ENCODE peak calls at places on chromosome 17, in ten cellular contexts. One of them, this sample, is unnamed. For H3K9me3 and H3K4me1, the result is how much of the 10 kb centered on the place peaks cover.

GRCh38 chr17:68435876-68436842 is 21.1 kb downstream of the WIPI1 start:
- DNase-seq in upper lobe of right lung: peak
- DNase-seq in heart left ventricle: peak
- DNase-seq in CD8-positive, alpha-beta T cell: peak
- DNase-seq in iPS DF 6.9: peak
- DNase-seq in mucosa of descending colon: peak
- DNase-seq in PC-9: peak
- DNase-seq in heart right ventricle: peak
- DNase-seq in cardiac muscle cell: peak
- DNase-seq in A549: peak
- DNase-seq in this sample: peak

GRCh38 chr17:60249517-60249826 is 99.7 kb downstream of the CA4 start:
- DNase-seq in heart left ventricle: no peak
- DNase-seq in heart right ventricle: no peak
- DNase-seq in CD8-positive, alpha-beta T cell: no peak
- DNase-seq in upper lobe of right lung: no peak
- DNase-seq in A549: no peak
- DNase-seq in iPS DF 6.9: no peak
- DNase-seq in PC-9: no peak
- DNase-seq in cardiac muscle cell: no peak
- DNase-seq in mucosa of descending colon: no peak
- DNase-seq in this sample: no peak

GRCh38 chr17:72240333-72240732 is 119.5 kb downstream of the SOX9 start:
- DNase-seq in heart right ventricle: no peak
- DNase-seq in heart left ventricle: no peak
- DNase-seq in A549: no peak
- DNase-seq in cardiac muscle cell: no peak
- DNase-seq in iPS DF 6.9: no peak
- DNase-seq in CD8-positive, alpha-beta T cell: no peak
- DNase-seq in upper lobe of right lung: no peak
- DNase-seq in PC-9: no peak
- DNase-seq in mucosa of descending colon: no peak
- DNase-seq in this sample: no peak

GRCh38 chr17:58375216-58375615 is 23.2 kb upstream of the SUPT4H1 start:
- DNase-seq in CD8-positive, alpha-beta T cell: no peak
- DNase-seq in cardiac muscle cell: no peak
- DNase-seq in A549: no peak
- DNase-seq in iPS DF 6.9: no peak
- DNase-seq in heart left ventricle: no peak
- DNase-seq in upper lobe of right lung: no peak
- DNase-seq in mucosa of descending colon: no peak
- DNase-seq in heart right ventricle: no peak
- DNase-seq in PC-9: no peak
- DNase-seq in this sample: no peak

GRCh38 chr17:76008630-76009425 is 8.2 kb downstream of the CDK3 start:
- DNase-seq in upper lobe of right lung: no peak
- DNase-seq in A549: no peak
- DNase-seq in heart left ventricle: no peak
- DNase-seq in PC-9: no peak
- DNase-seq in CD8-positive, alpha-beta T cell: no peak
- DNase-seq in cardiac muscle cell: no peak
- DNase-seq in iPS DF 6.9: no peak
- DNase-seq in mucosa of descending colon: no peak
- DNase-seq in heart right ventricle: no peak
- DNase-seq in this sample: no peak

GRCh38 chr17:81870155-81870977 is 771 bp downstream of the ARHGDIA start:
- DNase-seq in CD8-positive, alpha-beta T cell: peak
- DNase-seq in iPS DF 6.9: no peak
- DNase-seq in PC-9: peak
- DNase-seq in heart right ventricle: peak
- DNase-seq in mucosa of descending colon: peak
- DNase-seq in upper lobe of right lung: peak
- DNase-seq in A549: no peak
- DNase-seq in cardiac muscle cell: peak
- DNase-seq in heart left ventricle: peak
- DNase-seq in this sample: no peak

GRCh38 chr17:40602445-40603443 is 37.5 kb upstream of the CCR7 start:
- DNase-seq in A549: no peak
- DNase-seq in upper lobe of right lung: no peak
- DNase-seq in CD8-positive, alpha-beta T cell: peak
- DNase-seq in mucosa of descending colon: no peak
- DNase-seq in iPS DF 6.9: no peak
- DNase-seq in PC-9: no peak
- DNase-seq in heart left ventricle: no peak
- DNase-seq in heart right ventricle: no peak
- DNase-seq in cardiac muscle cell: peak
- DNase-seq in this sample: no peak

GRCh38 chr17:62888148-62888547 is 77.9 kb upstream of the TANC2 start:
- DNase-seq in upper lobe of right lung: no peak
- DNase-seq in heart right ventricle: no peak
- DNase-seq in PC-9: no peak
- DNase-seq in CD8-positive, alpha-beta T cell: no peak
- DNase-seq in heart left ventricle: no peak
- DNase-seq in iPS DF 6.9: no peak
- DNase-seq in mucosa of descending colon: no peak
- DNase-seq in A549: no peak
- DNase-seq in cardiac muscle cell: no peak
- DNase-seq in this sample: no peak

GRCh38 chr17:35577826-35578194 is 561 bp downstream of the PEX12 start:
- DNase-seq in CD8-positive, alpha-beta T cell: no peak
- DNase-seq in PC-9: no peak
- DNase-seq in heart left ventricle: no peak
- DNase-seq in upper lobe of right lung: no peak
- DNase-seq in cardiac muscle cell: no peak
- DNase-seq in mucosa of descending colon: no peak
- DNase-seq in A549: no peak
- DNase-seq in heart right ventricle: no peak
- DNase-seq in iPS DF 6.9: no peak
- DNase-seq in this sample: no peak

GRCh38 chr17:45366049-45366448 is 49.2 kb upstream of the MAP3K14 start:
- DNase-seq in cardiac muscle cell: no peak
- DNase-seq in iPS DF 6.9: no peak
- DNase-seq in PC-9: no peak
- DNase-seq in CD8-positive, alpha-beta T cell: no peak
- DNase-seq in A549: no peak
- DNase-seq in mucosa of descending colon: no peak
- DNase-seq in heart right ventricle: no peak
- DNase-seq in heart left ventricle: no peak
- DNase-seq in upper lobe of right lung: peak
- DNase-seq in this sample: no peak

GRCh38 chr17:80104956-80105375 is 3.6 kb downstream of the GAA start:
- DNase-seq in PC-9: no peak
- DNase-seq in cardiac muscle cell: no peak
- DNase-seq in CD8-positive, alpha-beta T cell: no peak
- DNase-seq in iPS DF 6.9: no peak
- DNase-seq in heart right ventricle: no peak
- DNase-seq in heart left ventricle: no peak
- DNase-seq in mucosa of descending colon: no peak
- DNase-seq in A549: no peak
- DNase-seq in upper lobe of right lung: peak
- DNase-seq in this sample: peak

GRCh38 chr17:58577696-58578095 is 63.3 kb upstream of the MTMR4 start:
- DNase-seq in mucosa of descending colon: peak
- DNase-seq in upper lobe of right lung: peak
- DNase-seq in A549: peak
- DNase-seq in CD8-positive, alpha-beta T cell: peak
- DNase-seq in heart left ventricle: peak
- DNase-seq in cardiac muscle cell: peak
- DNase-seq in PC-9: peak
- DNase-seq in iPS DF 6.9: no peak
- DNase-seq in heart right ventricle: peak
- DNase-seq in this sample: no peak

GRCh38 chr17:66678827-66679226 is 156.1 kb upstream of the CACNG5 start:
- DNase-seq in A549: no peak
- DNase-seq in upper lobe of right lung: no peak
- DNase-seq in CD8-positive, alpha-beta T cell: no peak
- DNase-seq in heart left ventricle: no peak
- DNase-seq in iPS DF 6.9: no peak
- DNase-seq in PC-9: no peak
- DNase-seq in cardiac muscle cell: no peak
- DNase-seq in heart right ventricle: no peak
- DNase-seq in mucosa of descending colon: no peak
- DNase-seq in this sample: no peak

GRCh38 chr17:49823614-49824013 is 24.3 kb downstream of the TAC4 start:
- DNase-seq in mucosa of descending colon: no peak
- DNase-seq in A549: no peak
- DNase-seq in cardiac muscle cell: no peak
- DNase-seq in upper lobe of right lung: no peak
- DNase-seq in CD8-positive, alpha-beta T cell: no peak
- DNase-seq in PC-9: no peak
- DNase-seq in iPS DF 6.9: no peak
- DNase-seq in heart left ventricle: no peak
- DNase-seq in heart right ventricle: no peak
- DNase-seq in this sample: no peak

GRCh38 chr17:43314582-43314981 is 80.8 kb upstream of the RNU2-1 start:
- DNase-seq in upper lobe of right lung: no peak
- DNase-seq in heart left ventricle: no peak
- DNase-seq in PC-9: no peak
- DNase-seq in iPS DF 6.9: no peak
- DNase-seq in mucosa of descending colon: no peak
- DNase-seq in A549: no peak
- DNase-seq in CD8-positive, alpha-beta T cell: no peak
- DNase-seq in heart right ventricle: no peak
- DNase-seq in cardiac muscle cell: no peak
- DNase-seq in this sample: peak

GRCh38 chr17:22459953-22460350 is 767.6 kb downstream of the KCNJ18 start:
- DNase-seq in heart right ventricle: no peak
- DNase-seq in mucosa of descending colon: no peak
- DNase-seq in upper lobe of right lung: no peak
- DNase-seq in PC-9: no peak
- DNase-seq in CD8-positive, alpha-beta T cell: no peak
- DNase-seq in heart left ventricle: no peak
- DNase-seq in A549: no peak
- DNase-seq in cardiac muscle cell: no peak
- DNase-seq in iPS DF 6.9: no peak
- DNase-seq in this sample: no peak
- H3K9me3 ChIP-seq in heart right ventricle: under half
- H3K9me3 ChIP-seq in mucosa of descending colon: half or more
- H3K9me3 ChIP-seq in upper lobe of right lung: under half
- H3K9me3 ChIP-seq in PC-9: under half
- H3K9me3 ChIP-seq in CD8-positive, alpha-beta T cell: under half
- H3K9me3 ChIP-seq in heart left ventricle: under half
- H3K9me3 ChIP-seq in A549: under half
- H3K9me3 ChIP-seq in cardiac muscle cell: under half
- H3K9me3 ChIP-seq in iPS DF 6.9: under half
- H3K9me3 ChIP-seq in this sample: under half

DNA sequence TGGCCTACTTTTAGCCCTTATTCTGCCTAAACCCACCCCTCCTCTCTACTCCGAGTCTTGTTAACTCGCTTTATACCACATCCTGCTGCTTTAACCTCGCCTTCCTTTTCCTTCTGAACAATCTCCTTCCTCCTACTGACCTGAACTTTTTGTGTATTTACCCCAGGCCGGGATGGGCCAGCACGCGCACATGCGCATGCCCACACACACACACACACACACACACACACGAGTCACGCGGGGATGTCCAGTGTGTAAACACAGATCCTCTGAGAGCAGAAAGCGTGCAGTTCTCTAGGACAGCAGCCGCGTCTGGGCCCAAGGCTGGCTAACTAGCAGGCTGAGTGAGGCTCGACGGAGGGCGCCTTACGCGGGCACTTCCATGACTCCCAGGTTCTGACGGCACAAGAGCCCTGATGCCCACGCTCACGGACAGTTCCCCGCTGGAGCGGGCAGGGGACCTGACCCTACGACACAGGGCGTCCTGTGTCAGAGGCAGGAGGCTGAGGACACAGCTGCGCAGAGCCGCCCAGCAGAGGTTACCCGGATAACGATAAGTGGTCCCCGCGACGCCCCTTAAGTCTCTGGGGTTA is 610 bp downstream of the PIK3R5 start:
- DNase-seq in cardiac muscle cell: no peak
- DNase-seq in CD8-positive, alpha-beta T cell: peak
- DNase-seq in PC-9: no peak
- DNase-seq in iPS DF 6.9: no peak
- DNase-seq in heart left ventricle: no peak
- DNase-seq in mucosa of descending colon: no peak
- DNase-seq in upper lobe of right lung: peak
- DNase-seq in A549: no peak
- DNase-seq in heart right ventricle: no peak
- DNase-seq in this sample: no peak
- H3K4me1 ChIP-seq in cardiac muscle cell: under half
- H3K4me1 ChIP-seq in CD8-positive, alpha-beta T cell: under half
- H3K4me1 ChIP-seq in PC-9: under half
- H3K4me1 ChIP-seq in iPS DF 6.9: under half
- H3K4me1 ChIP-seq in heart left ventricle: under half
- H3K4me1 ChIP-seq in mucosa of descending colon: under half
- H3K4me1 ChIP-seq in upper lobe of right lung: under half
- H3K4me1 ChIP-seq in A549: under half
- H3K4me1 ChIP-seq in heart right ventricle: under half
- H3K4me1 ChIP-seq in this sample: under half

GRCh38 chr17:77534137-77534536 is 393.4 kb downstream of the SEC14L1 start:
- DNase-seq in mucosa of descending colon: no peak
- DNase-seq in heart left ventricle: no peak
- DNase-seq in upper lobe of right lung: no peak
- DNase-seq in PC-9: no peak
- DNase-seq in iPS DF 6.9: no peak
- DNase-seq in A549: no peak
- DNase-seq in cardiac muscle cell: no peak
- DNase-seq in CD8-positive, alpha-beta T cell: no peak
- DNase-seq in heart right ventricle: no peak
- DNase-seq in this sample: peak
- H3K9me3 ChIP-seq in mucosa of descending colon: under half
- H3K9me3 ChIP-seq in heart left ventricle: under half
- H3K9me3 ChIP-seq in upper lobe of right lung: under half
- H3K9me3 ChIP-seq in PC-9: under half
- H3K9me3 ChIP-seq in iPS DF 6.9: under half
- H3K9me3 ChIP-seq in A549: under half
- H3K9me3 ChIP-seq in cardiac muscle cell: under half
- H3K9me3 ChIP-seq in CD8-positive, alpha-beta T cell: under half
- H3K9me3 ChIP-seq in heart right ventricle: under half
- H3K9me3 ChIP-seq in this sample: under half

DNA sequence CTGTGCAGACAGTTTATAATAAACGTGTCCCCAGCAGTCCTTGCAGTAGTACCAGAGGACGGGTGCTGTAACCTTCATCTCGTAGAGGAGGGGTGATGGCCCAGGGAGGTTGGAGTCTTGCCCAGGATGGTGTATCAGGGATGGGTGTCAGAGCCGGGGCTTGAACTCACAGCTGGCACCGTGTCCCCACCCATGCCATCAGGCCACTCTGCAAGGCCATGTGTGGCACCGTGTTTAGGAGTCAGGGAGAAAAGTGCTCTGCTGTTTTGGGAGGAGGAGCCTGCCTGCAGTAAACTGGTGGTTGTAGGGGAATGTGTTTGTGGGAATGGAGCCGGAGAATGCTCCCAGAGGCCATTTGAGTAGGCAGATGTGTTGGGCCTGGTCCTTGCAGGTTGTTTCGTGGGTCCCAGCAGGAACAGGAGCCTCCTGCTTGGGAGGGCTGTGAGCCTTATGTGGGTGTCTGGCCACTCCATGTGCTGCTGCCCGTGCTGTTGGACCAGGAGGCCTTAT is 1.7 kb downstream of the ADORA2B start:
- DNase-seq in mucosa of descending colon: peak
- DNase-seq in heart right ventricle: no peak
- DNase-seq in A549: no peak
- DNase-seq in iPS DF 6.9: no peak
- DNase-seq in PC-9: no peak
- DNase-seq in upper lobe of right lung: peak
- DNase-seq in cardiac muscle cell: no peak
- DNase-seq in heart left ventricle: no peak
- DNase-seq in CD8-positive, alpha-beta T cell: no peak
- DNase-seq in this sample: no peak
- H3K4me1 ChIP-seq in mucosa of descending colon: under half
- H3K4me1 ChIP-seq in heart right ventricle: under half
- H3K4me1 ChIP-seq in A549: under half
- H3K4me1 ChIP-seq in iPS DF 6.9: under half
- H3K4me1 ChIP-seq in PC-9: under half
- H3K4me1 ChIP-seq in upper lobe of right lung: under half
- H3K4me1 ChIP-seq in cardiac muscle cell: under half
- H3K4me1 ChIP-seq in heart left ventricle: under half
- H3K4me1 ChIP-seq in CD8-positive, alpha-beta T cell: under half
- H3K4me1 ChIP-seq in this sample: under half

This sample was measured in tibial artery.